ENCODE peak calls at places on chromosomes 7 and 10, in seven cellular contexts. One of them, this sample, is unnamed.

GRCh38 chr7:23129036-23129435 is 23.5 kb downstream of the KLHL7 start:
- DNase-seq in choroid plexus epithelial cell: no peak
- DNase-seq in IMR-90: no peak
- DNase-seq in activated naive CD8-positive, alpha-beta T cell treated with anti-CD3 and anti-CD28 coated beads, Interleukin-2, amount 10 ng/mL, durations not matched to agents 7 days and 5 days: no peak
- DNase-seq in GM13977: no peak
- DNase-seq in neural crest cell: no peak
- DNase-seq in activated T-helper 1 cell treated with anti-CD3 and anti-CD28 coated beads, Interleukin-12 subunit alpha, Interleukin-12 subunit beta, Interleukin-2, Interleukin-4 antibody, amounts not matched to agents 30 ng/mL and 10 ng/mL and 1 ng/mL, durations not matched to agents 14 hours and 24 hours and 36 hours: no peak
- DNase-seq in this sample: no peak

GRCh38 chr7:135160858-135161653 is 9.5 kb downstream of the CYREN start:
- DNase-seq in activated naive CD8-positive, alpha-beta T cell treated with anti-CD3 and anti-CD28 coated beads, Interleukin-2, amount 10 ng/mL, durations not matched to agents 7 days and 5 days: no peak
- DNase-seq in IMR-90: peak
- DNase-seq in activated T-helper 1 cell treated with anti-CD3 and anti-CD28 coated beads, Interleukin-12 subunit alpha, Interleukin-12 subunit beta, Interleukin-2, Interleukin-4 antibody, amounts not matched to agents 30 ng/mL and 10 ng/mL and 1 ng/mL, durations not matched to agents 14 hours and 24 hours and 36 hours: no peak
- DNase-seq in GM13977: peak
- DNase-seq in neural crest cell: no peak
- DNase-seq in choroid plexus epithelial cell: peak
- DNase-seq in this sample: peak

GRCh38 chr10:98351831-98352402 is 63.1 kb downstream of the PYROXD2 start:
- DNase-seq in GM13977: no peak
- DNase-seq in activated T-helper 1 cell treated with anti-CD3 and anti-CD28 coated beads, Interleukin-12 subunit alpha, Interleukin-12 subunit beta, Interleukin-2, Interleukin-4 antibody, amounts not matched to agents 30 ng/mL and 10 ng/mL and 1 ng/mL, durations not matched to agents 14 hours and 24 hours and 36 hours: no peak
- DNase-seq in IMR-90: no peak
- DNase-seq in choroid plexus epithelial cell: no peak
- DNase-seq in activated naive CD8-positive, alpha-beta T cell treated with anti-CD3 and anti-CD28 coated beads, Interleukin-2, amount 10 ng/mL, durations not matched to agents 7 days and 5 days: no peak
- DNase-seq in neural crest cell: no peak
- DNase-seq in this sample: no peak

GRCh38 chr10:31147220-31147608 is 115.5 kb upstream of the ZNF438 start:
- DNase-seq in activated T-helper 1 cell treated with anti-CD3 and anti-CD28 coated beads, Interleukin-12 subunit alpha, Interleukin-12 subunit beta, Interleukin-2, Interleukin-4 antibody, amounts not matched to agents 30 ng/mL and 10 ng/mL and 1 ng/mL, durations not matched to agents 14 hours and 24 hours and 36 hours: no peak
- DNase-seq in choroid plexus epithelial cell: peak
- DNase-seq in IMR-90: peak
- DNase-seq in neural crest cell: no peak
- DNase-seq in activated naive CD8-positive, alpha-beta T cell treated with anti-CD3 and anti-CD28 coated beads, Interleukin-2, amount 10 ng/mL, durations not matched to agents 7 days and 5 days: no peak
- DNase-seq in GM13977: no peak
- DNase-seq in this sample: no peak

GRCh38 chr7:105644937-105645336 is 63.6 kb upstream of the EFCAB10 start:
- DNase-seq in choroid plexus epithelial cell: no peak
- DNase-seq in activated naive CD8-positive, alpha-beta T cell treated with anti-CD3 and anti-CD28 coated beads, Interleukin-2, amount 10 ng/mL, durations not matched to agents 7 days and 5 days: no peak
- DNase-seq in IMR-90: no peak
- DNase-seq in activated T-helper 1 cell treated with anti-CD3 and anti-CD28 coated beads, Interleukin-12 subunit alpha, Interleukin-12 subunit beta, Interleukin-2, Interleukin-4 antibody, amounts not matched to agents 30 ng/mL and 10 ng/mL and 1 ng/mL, durations not matched to agents 14 hours and 24 hours and 36 hours: no peak
- DNase-seq in neural crest cell: no peak
- DNase-seq in GM13977: no peak
- DNase-seq in this sample: no peak

GRCh38 chr7:124032369-124033092 is at the start of gene TMEM229A:
- DNase-seq in activated T-helper 1 cell treated with anti-CD3 and anti-CD28 coated beads, Interleukin-12 subunit alpha, Interleukin-12 subunit beta, Interleukin-2, Interleukin-4 antibody, amounts not matched to agents 30 ng/mL and 10 ng/mL and 1 ng/mL, durations not matched to agents 14 hours and 24 hours and 36 hours: no peak
- DNase-seq in neural crest cell: peak
- DNase-seq in activated naive CD8-positive, alpha-beta T cell treated with anti-CD3 and anti-CD28 coated beads, Interleukin-2, amount 10 ng/mL, durations not matched to agents 7 days and 5 days: peak
- DNase-seq in IMR-90: peak
- DNase-seq in choroid plexus epithelial cell: peak
- DNase-seq in GM13977: peak
- DNase-seq in this sample: peak

GRCh38 chr10:18238875-18239485 is 98.8 kb downstream of the CACNB2 start:
- DNase-seq in activated T-helper 1 cell treated with anti-CD3 and anti-CD28 coated beads, Interleukin-12 subunit alpha, Interleukin-12 subunit beta, Interleukin-2, Interleukin-4 antibody, amounts not matched to agents 30 ng/mL and 10 ng/mL and 1 ng/mL, durations not matched to agents 14 hours and 24 hours and 36 hours: no peak
- DNase-seq in GM13977: peak
- DNase-seq in neural crest cell: no peak
- DNase-seq in activated naive CD8-positive, alpha-beta T cell treated with anti-CD3 and anti-CD28 coated beads, Interleukin-2, amount 10 ng/mL, durations not matched to agents 7 days and 5 days: no peak
- DNase-seq in IMR-90: peak
- DNase-seq in choroid plexus epithelial cell: peak
- DNase-seq in this sample: peak

GRCh38 chr7:98619450-98620321 is 2.6 kb downstream of the NPTX2 start:
- DNase-seq in neural crest cell: no peak
- DNase-seq in choroid plexus epithelial cell: no peak
- DNase-seq in activated naive CD8-positive, alpha-beta T cell treated with anti-CD3 and anti-CD28 coated beads, Interleukin-2, amount 10 ng/mL, durations not matched to agents 7 days and 5 days: no peak
- DNase-seq in GM13977: no peak
- DNase-seq in activated T-helper 1 cell treated with anti-CD3 and anti-CD28 coated beads, Interleukin-12 subunit alpha, Interleukin-12 subunit beta, Interleukin-2, Interleukin-4 antibody, amounts not matched to agents 30 ng/mL and 10 ng/mL and 1 ng/mL, durations not matched to agents 14 hours and 24 hours and 36 hours: no peak
- DNase-seq in IMR-90: peak
- DNase-seq in this sample: no peak

GRCh38 chr7:17233643-17234397 is 64.6 kb upstream of the AHR start:
- DNase-seq in activated naive CD8-positive, alpha-beta T cell treated with anti-CD3 and anti-CD28 coated beads, Interleukin-2, amount 10 ng/mL, durations not matched to agents 7 days and 5 days: peak
- DNase-seq in GM13977: no peak
- DNase-seq in neural crest cell: no peak
- DNase-seq in activated T-helper 1 cell treated with anti-CD3 and anti-CD28 coated beads, Interleukin-12 subunit alpha, Interleukin-12 subunit beta, Interleukin-2, Interleukin-4 antibody, amounts not matched to agents 30 ng/mL and 10 ng/mL and 1 ng/mL, durations not matched to agents 14 hours and 24 hours and 36 hours: peak
- DNase-seq in choroid plexus epithelial cell: peak
- DNase-seq in IMR-90: no peak
- DNase-seq in this sample: no peak

GRCh38 chr10:546971-547590 is 142.4 kb downstream of the DIP2C start:
- DNase-seq in GM13977: no peak
- DNase-seq in activated T-helper 1 cell treated with anti-CD3 and anti-CD28 coated beads, Interleukin-12 subunit alpha, Interleukin-12 subunit beta, Interleukin-2, Interleukin-4 antibody, amounts not matched to agents 30 ng/mL and 10 ng/mL and 1 ng/mL, durations not matched to agents 14 hours and 24 hours and 36 hours: no peak
- DNase-seq in neural crest cell: no peak
- DNase-seq in IMR-90: peak
- DNase-seq in choroid plexus epithelial cell: peak
- DNase-seq in activated naive CD8-positive, alpha-beta T cell treated with anti-CD3 and anti-CD28 coated beads, Interleukin-2, amount 10 ng/mL, durations not matched to agents 7 days and 5 days: no peak
- DNase-seq in this sample: no peak

GRCh38 chr7:70498633-70499032 is 633.3 kb upstream of the GALNT17 start:
- DNase-seq in IMR-90: no peak
- DNase-seq in activated T-helper 1 cell treated with anti-CD3 and anti-CD28 coated beads, Interleukin-12 subunit alpha, Interleukin-12 subunit beta, Interleukin-2, Interleukin-4 antibody, amounts not matched to agents 30 ng/mL and 10 ng/mL and 1 ng/mL, durations not matched to agents 14 hours and 24 hours and 36 hours: no peak
- DNase-seq in GM13977: no peak
- DNase-seq in activated naive CD8-positive, alpha-beta T cell treated with anti-CD3 and anti-CD28 coated beads, Interleukin-2, amount 10 ng/mL, durations not matched to agents 7 days and 5 days: no peak
- DNase-seq in neural crest cell: no peak
- DNase-seq in choroid plexus epithelial cell: no peak
- DNase-seq in this sample: no peak

GRCh38 chr7:114988755-114989154 is 66.9 kb downstream of the MDFIC start:
- DNase-seq in GM13977: no peak
- DNase-seq in choroid plexus epithelial cell: peak
- DNase-seq in neural crest cell: no peak
- DNase-seq in IMR-90: peak
- DNase-seq in activated naive CD8-positive, alpha-beta T cell treated with anti-CD3 and anti-CD28 coated beads, Interleukin-2, amount 10 ng/mL, durations not matched to agents 7 days and 5 days: no peak
- DNase-seq in activated T-helper 1 cell treated with anti-CD3 and anti-CD28 coated beads, Interleukin-12 subunit alpha, Interleukin-12 subunit beta, Interleukin-2, Interleukin-4 antibody, amounts not matched to agents 30 ng/mL and 10 ng/mL and 1 ng/mL, durations not matched to agents 14 hours and 24 hours and 36 hours: no peak
- DNase-seq in this sample: no peak

GRCh38 chr7:27647052-27647451 is 15.6 kb downstream of the HIBADH start:
- DNase-seq in IMR-90: peak
- DNase-seq in choroid plexus epithelial cell: peak
- DNase-seq in GM13977: no peak
- DNase-seq in neural crest cell: no peak
- DNase-seq in activated naive CD8-positive, alpha-beta T cell treated with anti-CD3 and anti-CD28 coated beads, Interleukin-2, amount 10 ng/mL, durations not matched to agents 7 days and 5 days: no peak
- DNase-seq in activated T-helper 1 cell treated with anti-CD3 and anti-CD28 coated beads, Interleukin-12 subunit alpha, Interleukin-12 subunit beta, Interleukin-2, Interleukin-4 antibody, amounts not matched to agents 30 ng/mL and 10 ng/mL and 1 ng/mL, durations not matched to agents 14 hours and 24 hours and 36 hours: no peak
- DNase-seq in this sample: no peak

GRCh38 chr7:130741336-130741995 is 7.5 kb upstream of the KLF14 start:
- DNase-seq in GM13977: peak
- DNase-seq in choroid plexus epithelial cell: no peak
- DNase-seq in neural crest cell: no peak
- DNase-seq in activated naive CD8-positive, alpha-beta T cell treated with anti-CD3 and anti-CD28 coated beads, Interleukin-2, amount 10 ng/mL, durations not matched to agents 7 days and 5 days: no peak
- DNase-seq in activated T-helper 1 cell treated with anti-CD3 and anti-CD28 coated beads, Interleukin-12 subunit alpha, Interleukin-12 subunit beta, Interleukin-2, Interleukin-4 antibody, amounts not matched to agents 30 ng/mL and 10 ng/mL and 1 ng/mL, durations not matched to agents 14 hours and 24 hours and 36 hours: no peak
- DNase-seq in IMR-90: no peak
- DNase-seq in this sample: peak

GRCh38 chr10:101629781-101630419 is 41.8 kb downstream of the DPCD start:
- DNase-seq in activated T-helper 1 cell treated with anti-CD3 and anti-CD28 coated beads, Interleukin-12 subunit alpha, Interleukin-12 subunit beta, Interleukin-2, Interleukin-4 antibody, amounts not matched to agents 30 ng/mL and 10 ng/mL and 1 ng/mL, durations not matched to agents 14 hours and 24 hours and 36 hours: no peak
- DNase-seq in neural crest cell: no peak
- DNase-seq in IMR-90: no peak
- DNase-seq in GM13977: no peak
- DNase-seq in activated naive CD8-positive, alpha-beta T cell treated with anti-CD3 and anti-CD28 coated beads, Interleukin-2, amount 10 ng/mL, durations not matched to agents 7 days and 5 days: no peak
- DNase-seq in choroid plexus epithelial cell: no peak
- DNase-seq in this sample: no peak

GRCh38 chr10:77405771-77406241 is 231.8 kb downstream of the KCNMA1 start:
- DNase-seq in GM13977: peak
- DNase-seq in activated naive CD8-positive, alpha-beta T cell treated with anti-CD3 and anti-CD28 coated beads, Interleukin-2, amount 10 ng/mL, durations not matched to agents 7 days and 5 days: no peak
- DNase-seq in neural crest cell: peak
- DNase-seq in IMR-90: peak
- DNase-seq in activated T-helper 1 cell treated with anti-CD3 and anti-CD28 coated beads, Interleukin-12 subunit alpha, Interleukin-12 subunit beta, Interleukin-2, Interleukin-4 antibody, amounts not matched to agents 30 ng/mL and 10 ng/mL and 1 ng/mL, durations not matched to agents 14 hours and 24 hours and 36 hours: no peak
- DNase-seq in choroid plexus epithelial cell: peak
- DNase-seq in this sample: no peak

GRCh38 chr10:88184543-88185297 is 321.3 kb downstream of the PTEN start:
- DNase-seq in choroid plexus epithelial cell: no peak
- DNase-seq in GM13977: no peak
- DNase-seq in neural crest cell: no peak
- DNase-seq in activated T-helper 1 cell treated with anti-CD3 and anti-CD28 coated beads, Interleukin-12 subunit alpha, Interleukin-12 subunit beta, Interleukin-2, Interleukin-4 antibody, amounts not matched to agents 30 ng/mL and 10 ng/mL and 1 ng/mL, durations not matched to agents 14 hours and 24 hours and 36 hours: no peak
- DNase-seq in activated naive CD8-positive, alpha-beta T cell treated with anti-CD3 and anti-CD28 coated beads, Interleukin-2, amount 10 ng/mL, durations not matched to agents 7 days and 5 days: no peak
- DNase-seq in IMR-90: no peak
- DNase-seq in this sample: no peak

GRCh38 chr10:69503001-69503895 is 52.0 kb downstream of the TSPAN15 start:
- DNase-seq in GM13977: no peak
- DNase-seq in IMR-90: no peak
- DNase-seq in choroid plexus epithelial cell: no peak
- DNase-seq in activated T-helper 1 cell treated with anti-CD3 and anti-CD28 coated beads, Interleukin-12 subunit alpha, Interleukin-12 subunit beta, Interleukin-2, Interleukin-4 antibody, amounts not matched to agents 30 ng/mL and 10 ng/mL and 1 ng/mL, durations not matched to agents 14 hours and 24 hours and 36 hours: no peak
- DNase-seq in neural crest cell: no peak
- DNase-seq in activated naive CD8-positive, alpha-beta T cell treated with anti-CD3 and anti-CD28 coated beads, Interleukin-2, amount 10 ng/mL, durations not matched to agents 7 days and 5 days: no peak
- DNase-seq in this sample: no peak

GRCh38 chr10:86970152-86970886 is 2.0 kb downstream of the ADIRF start:
- DNase-seq in choroid plexus epithelial cell: no peak
- DNase-seq in activated T-helper 1 cell treated with anti-CD3 and anti-CD28 coated beads, Interleukin-12 subunit alpha, Interleukin-12 subunit beta, Interleukin-2, Interleukin-4 antibody, amounts not matched to agents 30 ng/mL and 10 ng/mL and 1 ng/mL, durations not matched to agents 14 hours and 24 hours and 36 hours: no peak
- DNase-seq in IMR-90: peak
- DNase-seq in neural crest cell: no peak
- DNase-seq in activated naive CD8-positive, alpha-beta T cell treated with anti-CD3 and anti-CD28 coated beads, Interleukin-2, amount 10 ng/mL, durations not matched to agents 7 days and 5 days: no peak
- DNase-seq in GM13977: peak
- DNase-seq in this sample: peak

GRCh38 chr7:157000047-157000726 is 10.3 kb downstream of the MNX1 start:
- DNase-seq in activated naive CD8-positive, alpha-beta T cell treated with anti-CD3 and anti-CD28 coated beads, Interleukin-2, amount 10 ng/mL, durations not matched to agents 7 days and 5 days: no peak
- DNase-seq in choroid plexus epithelial cell: no peak
- DNase-seq in activated T-helper 1 cell treated with anti-CD3 and anti-CD28 coated beads, Interleukin-12 subunit alpha, Interleukin-12 subunit beta, Interleukin-2, Interleukin-4 antibody, amounts not matched to agents 30 ng/mL and 10 ng/mL and 1 ng/mL, durations not matched to agents 14 hours and 24 hours and 36 hours: no peak
- DNase-seq in GM13977: peak
- DNase-seq in neural crest cell: no peak
- DNase-seq in IMR-90: no peak
- DNase-seq in this sample: no peak

GRCh38 chr10:58735087-58735486 is 222.4 kb downstream of the BICC1 start:
- DNase-seq in choroid plexus epithelial cell: no peak
- DNase-seq in IMR-90: no peak
- DNase-seq in neural crest cell: no peak
- DNase-seq in GM13977: no peak
- DNase-seq in activated T-helper 1 cell treated with anti-CD3 and anti-CD28 coated beads, Interleukin-12 subunit alpha, Interleukin-12 subunit beta, Interleukin-2, Interleukin-4 antibody, amounts not matched to agents 30 ng/mL and 10 ng/mL and 1 ng/mL, durations not matched to agents 14 hours and 24 hours and 36 hours: no peak
- DNase-seq in activated naive CD8-positive, alpha-beta T cell treated with anti-CD3 and anti-CD28 coated beads, Interleukin-2, amount 10 ng/mL, durations not matched to agents 7 days and 5 days: no peak
- DNase-seq in this sample: no peak

GRCh38 chr10:119812684-119813083 is 60.0 kb downstream of the MCMBP start:
- DNase-seq in activated T-helper 1 cell treated with anti-CD3 and anti-CD28 coated beads, Interleukin-12 subunit alpha, Interleukin-12 subunit beta, Interleukin-2, Interleukin-4 antibody, amounts not matched to agents 30 ng/mL and 10 ng/mL and 1 ng/mL, durations not matched to agents 14 hours and 24 hours and 36 hours: no peak
- DNase-seq in GM13977: no peak
- DNase-seq in activated naive CD8-positive, alpha-beta T cell treated with anti-CD3 and anti-CD28 coated beads, Interleukin-2, amount 10 ng/mL, durations not matched to agents 7 days and 5 days: no peak
- DNase-seq in IMR-90: no peak
- DNase-seq in neural crest cell: no peak
- DNase-seq in choroid plexus epithelial cell: no peak
- DNase-seq in this sample: no peak

GRCh38 chr10:103833731-103834365 is 21.5 kb downstream of the SH3PXD2A start:
- DNase-seq in choroid plexus epithelial cell: no peak
- DNase-seq in activated naive CD8-positive, alpha-beta T cell treated with anti-CD3 and anti-CD28 coated beads, Interleukin-2, amount 10 ng/mL, durations not matched to agents 7 days and 5 days: no peak
- DNase-seq in IMR-90: no peak
- DNase-seq in GM13977: no peak
- DNase-seq in activated T-helper 1 cell treated with anti-CD3 and anti-CD28 coated beads, Interleukin-12 subunit alpha, Interleukin-12 subunit beta, Interleukin-2, Interleukin-4 antibody, amounts not matched to agents 30 ng/mL and 10 ng/mL and 1 ng/mL, durations not matched to agents 14 hours and 24 hours and 36 hours: no peak
- DNase-seq in neural crest cell: no peak
- DNase-seq in this sample: no peak

GRCh38 chr10:31384589-31384949 is 65.6 kb downstream of the ZEB1 start:
- DNase-seq in IMR-90: peak
- DNase-seq in GM13977: no peak
- DNase-seq in activated T-helper 1 cell treated with anti-CD3 and anti-CD28 coated beads, Interleukin-12 subunit alpha, Interleukin-12 subunit beta, Interleukin-2, Interleukin-4 antibody, amounts not matched to agents 30 ng/mL and 10 ng/mL and 1 ng/mL, durations not matched to agents 14 hours and 24 hours and 36 hours: no peak
- DNase-seq in choroid plexus epithelial cell: no peak
- DNase-seq in activated naive CD8-positive, alpha-beta T cell treated with anti-CD3 and anti-CD28 coated beads, Interleukin-2, amount 10 ng/mL, durations not matched to agents 7 days and 5 days: no peak
- DNase-seq in neural crest cell: no peak
- DNase-seq in this sample: no peak

GRCh38 chr7:134720091-134720935 is 59.1 kb upstream of the CALD1 start:
- DNase-seq in choroid plexus epithelial cell: peak
- DNase-seq in GM13977: no peak
- DNase-seq in neural crest cell: no peak
- DNase-seq in IMR-90: peak
- DNase-seq in activated T-helper 1 cell treated with anti-CD3 and anti-CD28 coated beads, Interleukin-12 subunit alpha, Interleukin-12 subunit beta, Interleukin-2, Interleukin-4 antibody, amounts not matched to agents 30 ng/mL and 10 ng/mL and 1 ng/mL, durations not matched to agents 14 hours and 24 hours and 36 hours: no peak
- DNase-seq in activated naive CD8-positive, alpha-beta T cell treated with anti-CD3 and anti-CD28 coated beads, Interleukin-2, amount 10 ng/mL, durations not matched to agents 7 days and 5 days: no peak
- DNase-seq in this sample: no peak

GRCh38 chr7:156480671-156481070 is 159.9 kb upstream of the RNF32 start:
- DNase-seq in activated naive CD8-positive, alpha-beta T cell treated with anti-CD3 and anti-CD28 coated beads, Interleukin-2, amount 10 ng/mL, durations not matched to agents 7 days and 5 days: no peak
- DNase-seq in choroid plexus epithelial cell: no peak
- DNase-seq in GM13977: no peak
- DNase-seq in activated T-helper 1 cell treated with anti-CD3 and anti-CD28 coated beads, Interleukin-12 subunit alpha, Interleukin-12 subunit beta, Interleukin-2, Interleukin-4 antibody, amounts not matched to agents 30 ng/mL and 10 ng/mL and 1 ng/mL, durations not matched to agents 14 hours and 24 hours and 36 hours: no peak
- DNase-seq in IMR-90: no peak
- DNase-seq in neural crest cell: no peak
- DNase-seq in this sample: no peak

GRCh38 chr10:75106242-75106641 is 5.2 kb upstream of the SAMD8 start:
- DNase-seq in GM13977: no peak
- DNase-seq in neural crest cell: no peak
- DNase-seq in activated T-helper 1 cell treated with anti-CD3 and anti-CD28 coated beads, Interleukin-12 subunit alpha, Interleukin-12 subunit beta, Interleukin-2, Interleukin-4 antibody, amounts not matched to agents 30 ng/mL and 10 ng/mL and 1 ng/mL, durations not matched to agents 14 hours and 24 hours and 36 hours: no peak
- DNase-seq in activated naive CD8-positive, alpha-beta T cell treated with anti-CD3 and anti-CD28 coated beads, Interleukin-2, amount 10 ng/mL, durations not matched to agents 7 days and 5 days: no peak
- DNase-seq in IMR-90: no peak
- DNase-seq in choroid plexus epithelial cell: no peak
- DNase-seq in this sample: no peak

GRCh38 chr7:121447191-121447920 is 51.2 kb upstream of the FAM3C start:
- DNase-seq in activated naive CD8-positive, alpha-beta T cell treated with anti-CD3 and anti-CD28 coated beads, Interleukin-2, amount 10 ng/mL, durations not matched to agents 7 days and 5 days: no peak
- DNase-seq in IMR-90: no peak
- DNase-seq in activated T-helper 1 cell treated with anti-CD3 and anti-CD28 coated beads, Interleukin-12 subunit alpha, Interleukin-12 subunit beta, Interleukin-2, Interleukin-4 antibody, amounts not matched to agents 30 ng/mL and 10 ng/mL and 1 ng/mL, durations not matched to agents 14 hours and 24 hours and 36 hours: no peak
- DNase-seq in choroid plexus epithelial cell: no peak
- DNase-seq in neural crest cell: no peak
- DNase-seq in GM13977: no peak
- DNase-seq in this sample: no peak

This sample was measured in germinal center.